ENCODE peak calls at places on chromosomes 2 and 18, in six cellular contexts. One of them, this sample, is unnamed. For H3K27me3, the result is how much of the 10 kb centered on the place peaks cover.

GRCh38 chr2:238513346-238513745 is 86.6 kb downstream of the ASB1 start:
- DNase-seq in keratinocyte: no peak
- DNase-seq in bronchial epithelial cell: peak
- DNase-seq in adrenal gland: peak
- DNase-seq in lower lobe of right lung: peak
- DNase-seq in endodermal cell: peak
- DNase-seq in this sample: peak

GRCh38 chr18:2191180-2191790 is 380.0 kb downstream of the METTL4 start:
- DNase-seq in keratinocyte: no peak
- DNase-seq in bronchial epithelial cell: peak
- DNase-seq in adrenal gland: no peak
- DNase-seq in lower lobe of right lung: no peak
- DNase-seq in endodermal cell: no peak
- DNase-seq in this sample: no peak

GRCh38 chr2:106306396-106306795 is 112.3 kb upstream of the UXS1 start:
- DNase-seq in keratinocyte: no peak
- DNase-seq in bronchial epithelial cell: no peak
- DNase-seq in adrenal gland: no peak
- DNase-seq in lower lobe of right lung: no peak
- DNase-seq in endodermal cell: no peak
- DNase-seq in this sample: no peak

GRCh38 chr2:159051656-159052055 is 83.2 kb downstream of the TANC1 start:
- DNase-seq in keratinocyte: no peak
- DNase-seq in bronchial epithelial cell: no peak
- DNase-seq in adrenal gland: no peak
- DNase-seq in lower lobe of right lung: no peak
- DNase-seq in endodermal cell: no peak
- DNase-seq in this sample: no peak

GRCh38 chr2:16140771-16141640 is 200.7 kb downstream of the MYCN start:
- DNase-seq in keratinocyte: no peak
- DNase-seq in bronchial epithelial cell: peak
- DNase-seq in adrenal gland: no peak
- DNase-seq in lower lobe of right lung: no peak
- DNase-seq in endodermal cell: peak
- DNase-seq in this sample: no peak

GRCh38 chr2:173568054-173568453 is 213.4 kb downstream of the CDCA7 start:
- DNase-seq in keratinocyte: no peak
- DNase-seq in bronchial epithelial cell: peak
- DNase-seq in adrenal gland: no peak
- DNase-seq in lower lobe of right lung: no peak
- DNase-seq in endodermal cell: peak
- DNase-seq in this sample: peak

GRCh38 chr2:126623000-126623399 is 33.0 kb upstream of the GYPC start:
- DNase-seq in keratinocyte: no peak
- DNase-seq in bronchial epithelial cell: no peak
- DNase-seq in adrenal gland: no peak
- DNase-seq in lower lobe of right lung: no peak
- DNase-seq in endodermal cell: no peak
- DNase-seq in this sample: no peak

GRCh38 chr2:181779288-181779871 is 99.1 kb upstream of the NEUROD1 start:
- DNase-seq in keratinocyte: no peak
- DNase-seq in bronchial epithelial cell: no peak
- DNase-seq in adrenal gland: no peak
- DNase-seq in lower lobe of right lung: no peak
- DNase-seq in endodermal cell: no peak
- DNase-seq in this sample: no peak

GRCh38 chr2:208320686-208321085 is 54.6 kb downstream of the PIKFYVE start:
- DNase-seq in keratinocyte: no peak
- DNase-seq in bronchial epithelial cell: no peak
- DNase-seq in adrenal gland: peak
- DNase-seq in lower lobe of right lung: no peak
- DNase-seq in endodermal cell: no peak
- DNase-seq in this sample: no peak

GRCh38 chr2:18600255-18600613 is 10.9 kb upstream of the NT5C1B start:
- DNase-seq in keratinocyte: no peak
- DNase-seq in bronchial epithelial cell: no peak
- DNase-seq in adrenal gland: no peak
- DNase-seq in lower lobe of right lung: no peak
- DNase-seq in endodermal cell: no peak
- DNase-seq in this sample: no peak

GRCh38 chr2:18598848-18599484 is 9.6 kb upstream of the NT5C1B start:
- DNase-seq in keratinocyte: no peak
- DNase-seq in bronchial epithelial cell: no peak
- DNase-seq in adrenal gland: no peak
- DNase-seq in lower lobe of right lung: peak
- DNase-seq in endodermal cell: no peak
- DNase-seq in this sample: no peak

GRCh38 chr2:18597618-18598017 is 8.2 kb upstream of the NT5C1B start:
- DNase-seq in keratinocyte: no peak
- DNase-seq in bronchial epithelial cell: no peak
- DNase-seq in adrenal gland: no peak
- DNase-seq in lower lobe of right lung: no peak
- DNase-seq in endodermal cell: no peak
- DNase-seq in this sample: no peak

GRCh38 chr2:18596993-18597392 is 7.6 kb upstream of the NT5C1B start:
- DNase-seq in keratinocyte: no peak
- DNase-seq in bronchial epithelial cell: no peak
- DNase-seq in adrenal gland: no peak
- DNase-seq in lower lobe of right lung: no peak
- DNase-seq in endodermal cell: no peak
- DNase-seq in this sample: no peak

DNA sequence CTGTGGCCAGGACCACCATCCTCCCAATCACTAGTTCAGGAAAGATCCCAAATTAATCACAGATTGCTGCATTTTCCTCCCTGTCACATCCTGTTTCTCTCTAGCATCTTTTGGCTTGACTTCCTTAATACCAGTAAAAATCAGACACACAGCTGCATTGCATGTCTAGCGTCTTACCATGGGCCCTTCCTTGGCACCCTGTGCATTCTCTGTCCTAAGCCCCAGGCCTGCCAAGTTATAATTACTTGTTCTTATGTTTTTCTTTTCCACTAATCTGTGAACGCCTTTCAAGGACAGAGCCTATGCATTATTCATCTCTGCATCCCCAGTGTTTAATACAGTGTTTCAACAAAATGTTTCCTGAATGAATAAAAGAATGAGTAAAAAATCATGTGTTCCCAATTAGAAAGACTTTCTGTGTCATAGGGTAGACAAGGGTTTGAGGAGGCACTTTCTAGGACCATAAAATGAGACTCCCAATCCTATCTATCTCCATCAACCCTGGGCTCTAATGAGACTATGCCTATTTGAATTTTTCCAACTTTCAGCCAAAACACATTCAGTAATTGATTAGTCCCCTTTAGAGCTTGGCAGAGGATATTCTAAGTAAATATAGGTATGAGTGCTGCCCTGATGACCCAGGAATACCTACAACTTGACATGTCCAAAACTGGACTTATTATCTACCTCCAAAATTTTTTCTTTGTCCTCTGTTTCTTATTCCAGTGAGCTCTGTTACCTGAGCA is 10.3 kb upstream of the NT5C1B start:
- DNase-seq in keratinocyte: no peak
- DNase-seq in bronchial epithelial cell: no peak
- DNase-seq in adrenal gland: no peak
- DNase-seq in lower lobe of right lung: no peak
- DNase-seq in endodermal cell: no peak
- DNase-seq in this sample: no peak
- H3K27me3 ChIP-seq in keratinocyte: under half
- H3K27me3 ChIP-seq in bronchial epithelial cell: under half
- H3K27me3 ChIP-seq in adrenal gland: under half
- H3K27me3 ChIP-seq in lower lobe of right lung: under half
- H3K27me3 ChIP-seq in endodermal cell: under half
- H3K27me3 ChIP-seq in this sample: under half

DNA sequence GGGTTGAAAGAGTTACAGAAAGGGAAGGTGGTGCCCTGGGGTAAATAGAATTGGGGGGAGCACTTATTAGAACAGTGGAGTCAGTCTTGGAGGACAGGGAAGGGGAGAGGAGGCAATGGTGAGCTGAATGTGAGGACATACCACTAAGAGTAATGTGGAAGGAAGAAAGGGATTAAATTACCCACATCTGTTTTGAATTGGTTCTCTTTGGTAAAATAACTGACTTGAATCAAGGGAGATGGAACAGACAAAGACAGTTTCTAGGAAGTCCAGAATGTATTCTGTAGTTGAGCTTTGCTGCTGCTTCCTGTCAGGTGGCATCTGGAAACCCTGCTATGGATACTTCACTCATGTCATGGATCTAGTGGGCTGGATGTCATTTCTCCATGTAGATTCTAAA is 6.7 kb downstream of the SETBP1 start:
- DNase-seq in keratinocyte: no peak
- DNase-seq in bronchial epithelial cell: no peak
- DNase-seq in adrenal gland: no peak
- DNase-seq in lower lobe of right lung: no peak
- DNase-seq in endodermal cell: no peak
- DNase-seq in this sample: no peak
- H3K27me3 ChIP-seq in keratinocyte: under half
- H3K27me3 ChIP-seq in bronchial epithelial cell: under half
- H3K27me3 ChIP-seq in adrenal gland: under half
- H3K27me3 ChIP-seq in lower lobe of right lung: under half
- H3K27me3 ChIP-seq in endodermal cell: under half
- H3K27me3 ChIP-seq in this sample: under half

GRCh38 chr2:240179186-240179815 is 38.8 kb upstream of the OTOS start:
- DNase-seq in keratinocyte: no peak
- DNase-seq in bronchial epithelial cell: no peak
- DNase-seq in adrenal gland: no peak
- DNase-seq in lower lobe of right lung: no peak
- DNase-seq in endodermal cell: no peak
- DNase-seq in this sample: no peak

GRCh38 chr2:240182001-240182400 is 41.5 kb upstream of the OTOS start:
- DNase-seq in keratinocyte: no peak
- DNase-seq in bronchial epithelial cell: no peak
- DNase-seq in adrenal gland: no peak
- DNase-seq in lower lobe of right lung: no peak
- DNase-seq in endodermal cell: peak
- DNase-seq in this sample: no peak

GRCh38 chr2:240182476-240182875 is 42.0 kb upstream of the OTOS start:
- DNase-seq in keratinocyte: no peak
- DNase-seq in bronchial epithelial cell: no peak
- DNase-seq in adrenal gland: no peak
- DNase-seq in lower lobe of right lung: no peak
- DNase-seq in endodermal cell: peak
- DNase-seq in this sample: no peak

GRCh38 chr2:240178564-240178963 is 38.1 kb upstream of the OTOS start:
- DNase-seq in keratinocyte: no peak
- DNase-seq in bronchial epithelial cell: no peak
- DNase-seq in adrenal gland: no peak
- DNase-seq in lower lobe of right lung: no peak
- DNase-seq in endodermal cell: peak
- DNase-seq in this sample: no peak

GRCh38 chr2:240179941-240180666 is 39.6 kb upstream of the OTOS start:
- DNase-seq in keratinocyte: no peak
- DNase-seq in bronchial epithelial cell: peak
- DNase-seq in adrenal gland: no peak
- DNase-seq in lower lobe of right lung: no peak
- DNase-seq in endodermal cell: no peak
- DNase-seq in this sample: no peak
- H3K27me3 ChIP-seq in keratinocyte: under half
- H3K27me3 ChIP-seq in bronchial epithelial cell: under half
- H3K27me3 ChIP-seq in adrenal gland: under half
- H3K27me3 ChIP-seq in lower lobe of right lung: under half
- H3K27me3 ChIP-seq in endodermal cell: under half
- H3K27me3 ChIP-seq in this sample: under half

DNA sequence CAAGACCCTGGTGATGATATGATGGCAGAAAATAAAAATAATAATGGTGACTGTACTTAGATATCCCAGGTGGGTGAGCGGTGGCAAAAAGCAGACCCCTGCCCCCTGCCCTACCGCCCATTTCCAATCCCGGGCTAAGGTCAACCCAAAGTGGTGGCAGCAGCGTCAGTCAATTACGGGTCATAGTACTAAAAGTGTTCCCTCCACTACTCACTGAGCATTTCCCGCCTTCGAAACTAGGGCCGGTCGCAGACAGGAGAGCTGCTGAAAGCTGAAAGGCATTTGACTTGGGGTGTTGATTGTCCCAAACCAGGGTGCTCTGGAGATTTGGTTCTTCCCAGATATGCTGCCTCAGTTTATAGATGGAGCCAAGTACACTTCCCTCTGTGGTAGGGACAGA is 169.2 kb downstream of the MSH2 start:
- DNase-seq in keratinocyte: no peak
- DNase-seq in bronchial epithelial cell: no peak
- DNase-seq in adrenal gland: no peak
- DNase-seq in lower lobe of right lung: no peak
- DNase-seq in endodermal cell: no peak
- DNase-seq in this sample: no peak
- H3K27me3 ChIP-seq in keratinocyte: half or more
- H3K27me3 ChIP-seq in bronchial epithelial cell: under half
- H3K27me3 ChIP-seq in adrenal gland: under half
- H3K27me3 ChIP-seq in lower lobe of right lung: half or more
- H3K27me3 ChIP-seq in endodermal cell: under half
- H3K27me3 ChIP-seq in this sample: under half

This sample was measured in hepatocyte.